ENCODE peak calls at places on chromosomes 6 and 20, in four cellular contexts. E is NCI-H1436 treated with DMSO at 0.1 percent for 48 hours; R is NCI-H1092; B is stimulated activated CD4-positive, alpha-beta T cell treated with anti-CD3 and anti-CD28 coated beads, Interleukin-4, amount 100 ng/mL, for 1 hour. M is an unnamed sample.

GRCh38 chr20:43840382-43841070 is 74.1 kb upstream of the TOX2 start:
- DNase-seq in E (no peak), R (peak), B (peak), M (no peak)

GRCh38 chr6:121435444-121436069 is at the start of gene GJA1:
- DNase-seq in E (no peak), R (no peak), B (no peak), M (no peak)

GRCh38 chr6:107386904-107387303 is 72.5 kb downstream of the PDSS2 start:
- DNase-seq in E (no peak), R (no peak), B (no peak), M (no peak)

GRCh38 chr6:11224252-11224965 is 8.1 kb downstream of the NEDD9 start:
- DNase-seq in E (no peak), R (no peak), B (peak), M (no peak)

GRCh38 chr6:89734526-89734925 is 85.1 kb downstream of the MDN1 start:
- DNase-seq in E (no peak), R (no peak), B (no peak), M (no peak)

GRCh38 chr6:93407186-93407585 is 12.2 kb downstream of the EPHA7 start:
- DNase-seq in E (no peak), R (peak), B (no peak), M (no peak)

GRCh38 chr20:53175135-53175780 is 203.1 kb downstream of the TSHZ2 start:
- DNase-seq in E (no peak), R (no peak), B (no peak), M (no peak)

GRCh38 chr20:33507461-33507860 is 17.6 kb downstream of the CBFA2T2 start:
- DNase-seq in E (no peak), R (no peak), B (no peak), M (no peak)

GRCh38 chr6:167094820-167095637 is 27.9 kb upstream of the CCR6 start:
- DNase-seq in E (no peak), R (no peak), B (no peak), M (no peak)

GRCh38 chr6:1136856-1137255 is 175.0 kb upstream of the FOXQ1 start:
- DNase-seq in E (no peak), R (no peak), B (no peak), M (no peak)

GRCh38 chr6:159212026-159212425 is 42.8 kb downstream of the FNDC1 start:
- DNase-seq in E (no peak), R (peak), B (no peak), M (no peak)

GRCh38 chr20:44811150-44811685 is 872 bp upstream of the RIMS4 start:
- DNase-seq in E (no peak), R (no peak), B (no peak), M (no peak)

GRCh38 chr6:35811699-35811995 is 6.5 kb downstream of the LHFPL5 start:
- DNase-seq in E (no peak), R (no peak), B (no peak), M (no peak)

GRCh38 chr20:44208770-44209169 is 1.8 kb downstream of the OSER1 start:
- DNase-seq in E (no peak), R (no peak), B (no peak), M (no peak)

GRCh38 chr20:22453244-22454080 is 130.9 kb downstream of the FOXA2 start:
- DNase-seq in E (no peak), R (peak), B (no peak), M (no peak)

GRCh38 chr6:29529956-29530355 is 29.6 kb downstream of the UBD start:
- DNase-seq in E (no peak), R (no peak), B (no peak), M (no peak)